ENCODE peak calls at places on chromosome 17, in five cellular contexts. X, J, Z, W and L are unnamed samples.
A peak's percentile ranks its signal among the peaks of the same experiment; 100 is the strongest.

GRCh38 chr17:38914741-38915638 is 10.4 kb upstream of the LASP1NB start:
- DNase-seq in X (peak; percentile 44), J (no peak), Z (no peak), W (no peak), L (no peak)

GRCh38 chr17:66406701-66407644 is 104.6 kb downstream of the PRKCA start:
- DNase-seq in X (no peak), J (no peak), Z (no peak), W (no peak), L (no peak)

GRCh38 chr17:67138392-67138791 is 94.0 kb downstream of the CACNG1 start:
- DNase-seq in X (no peak), J (no peak), Z (no peak), W (no peak), L (no peak)

GRCh38 chr17:75459590-75460267 is 3.3 kb downstream of the TMEM94 start:
- DNase-seq in X (peak; percentile 89), J (no peak), Z (peak; percentile 76), W (no peak), L (no peak)

GRCh38 chr17:83176272-83176955 is 97.0 kb downstream of the METRNL start:
- DNase-seq in X (no peak), J (no peak), Z (no peak), W (no peak), L (no peak)

GRCh38 chr17:21418446-21419298 is 42.5 kb downstream of the KCNJ12 start:
- DNase-seq in X (no peak), J (no peak), Z (no peak), W (no peak), L (no peak)

GRCh38 chr17:8976638-8977037 is 11.1 kb upstream of the PIK3R5 start:
- DNase-seq in X (no peak), J (no peak), Z (no peak), W (no peak), L (no peak)

GRCh38 chr17:68398731-68399637 is 58.3 kb downstream of the WIPI1 start:
- DNase-seq in X (peak; percentile 87), J (no peak), Z (peak; percentile 93), W (peak; percentile 46), L (peak; percentile 81)

GRCh38 chr17:17356149-17356930 is 53.2 kb downstream of the NT5M start:
- DNase-seq in X (peak; percentile 90), J (peak; percentile 68), Z (peak; percentile 82), W (peak; percentile 79), L (peak; percentile 85)

GRCh38 chr17:6712058-6712853 is 913 bp downstream of the SLC13A5 start:
- DNase-seq in X (peak; percentile 29), J (peak; percentile 44), Z (no peak), W (peak; percentile 36), L (no peak)

GRCh38 chr17:35713069-35713728 is 18.2 kb upstream of the RASL10B start:
- DNase-seq in X (peak; percentile 18), J (no peak), Z (peak; percentile 99), W (no peak), L (peak; percentile 94)

GRCh38 chr17:56153215-56153614 is at the start of gene ANKFN1:
- DNase-seq in X (no peak), J (no peak), Z (no peak), W (no peak), L (no peak)

GRCh38 chr17:61383689-61384201 is 15.9 kb upstream of the TBX2 start:
- DNase-seq in X (no peak), J (no peak), Z (no peak), W (no peak), L (no peak)

GRCh38 chr17:6075050-6075449 is 4.9 kb downstream of the WSCD1 start:
- DNase-seq in X (no peak), J (no peak), Z (no peak), W (no peak), L (no peak)

GRCh38 chr17:47995241-47995935 is 24.5 kb downstream of the CDK5RAP3 start:
- DNase-seq in X (no peak), J (no peak), Z (no peak), W (peak; percentile 86), L (no peak)

GRCh38 chr17:47996201-47996600 is 25.3 kb downstream of the CDK5RAP3 start:
- DNase-seq in X (no peak), J (no peak), Z (no peak), W (no peak), L (no peak)

GRCh38 chr17:47997595-47997994 is 26.7 kb downstream of the CDK5RAP3 start:
- DNase-seq in X (no peak), J (no peak), Z (no peak), W (no peak), L (no peak)

GRCh38 chr17:47999612-48000011 is 28.7 kb downstream of the CDK5RAP3 start:
- DNase-seq in X (peak; percentile 4), J (no peak), Z (peak; percentile 39), W (no peak), L (peak; percentile 72)

GRCh38 chr17:47998044-47998443 is 27.1 kb downstream of the CDK5RAP3 start:
- DNase-seq in X (no peak), J (no peak), Z (no peak), W (no peak), L (no peak)
- H3K14ac ChIP-seq in X (no peak overlapping the region), J (no peak overlapping the region), Z (no peak overlapping the region), W (no peak overlapping the region), L (no peak overlapping the region)

GRCh38 chr17:40343126-40344119 is 21.1 kb downstream of the GJD3 start:
- DNase-seq in X (peak; percentile 28), J (no peak), Z (no peak), W (no peak), L (no peak)
- H2BK5ac ChIP-seq in X (no peak overlapping the region), J (no peak overlapping the region), Z (no peak overlapping the region), W (no peak overlapping the region), L (peak overlapping the region; percentile 85)

GRCh38 chr17:42459256-42459982 is 741 bp downstream of the ATP6V0A1 start:
- DNase-seq in X (peak; percentile 66), J (no peak), Z (peak; percentile 77), W (no peak), L (peak; percentile 69)

GRCh38 chr17:42458497-42459255 is at the start of gene ATP6V0A1:
- DNase-seq in X (peak; percentile 89), J (peak; percentile 57), Z (peak; percentile 86), W (peak; percentile 76), L (peak; percentile 81)

GRCh38 chr17:42457107-42457787 is 1.4 kb upstream of the ATP6V0A1 start:
- DNase-seq in X (peak; percentile 96), J (no peak), Z (peak; percentile 33), W (no peak), L (no peak)

GRCh38 chr17:42453544-42453943 is 5.1 kb upstream of the ATP6V0A1 start:
- DNase-seq in X (no peak), J (no peak), Z (no peak), W (no peak), L (no peak)

DNA sequence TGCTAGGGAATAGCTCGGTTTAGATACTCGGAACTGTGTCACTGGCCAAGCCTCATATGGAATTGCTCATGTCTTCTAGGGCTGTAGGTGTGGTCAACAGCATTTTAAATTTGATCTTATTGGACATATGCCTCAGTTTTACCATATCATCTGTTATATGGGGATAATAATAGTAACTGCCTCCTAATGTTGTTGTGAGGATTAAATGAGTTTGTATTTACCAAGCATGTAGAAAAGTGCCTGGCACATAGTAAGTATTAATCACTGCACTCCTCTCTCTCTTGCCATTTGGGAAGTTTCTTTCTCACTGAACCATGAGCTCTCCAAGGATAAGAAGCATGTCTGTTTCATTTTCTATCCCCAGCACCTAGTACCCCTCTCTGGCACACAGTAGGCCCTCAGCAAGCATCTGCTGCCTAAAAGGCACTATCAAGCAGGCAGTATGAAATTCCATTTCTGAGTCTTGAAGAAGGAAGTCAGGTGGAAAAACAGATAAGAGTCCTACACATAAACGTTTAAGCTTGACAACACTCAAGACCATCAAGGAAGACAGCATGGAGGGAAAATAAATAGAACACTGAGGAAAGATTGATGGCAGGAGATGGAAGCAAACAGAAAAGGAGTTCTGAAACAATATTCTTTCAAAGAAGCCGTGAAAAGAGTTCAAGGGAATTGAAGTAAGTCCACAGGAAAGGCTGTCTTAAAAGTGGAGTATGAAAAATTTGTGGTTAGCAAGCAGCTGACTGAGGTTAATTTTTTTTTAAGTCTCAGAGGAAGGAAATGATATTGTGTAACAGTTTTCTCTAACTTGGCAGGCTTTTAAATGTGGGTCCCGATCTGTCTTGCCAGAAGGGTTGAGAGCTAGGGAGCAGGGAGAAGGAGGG is 2.2 kb upstream of the ATP6V0A1 start:
- DNase-seq in X (no peak), J (no peak), Z (peak; percentile 86), W (no peak), L (peak; percentile 83)
- H3K4me3 ChIP-seq in X (no peak overlapping the region), J (no peak overlapping the region), Z (no peak overlapping the region), W (no peak overlapping the region), L (no peak overlapping the region)

GRCh38 chr17:31390748-31391495 is 553 bp upstream of the RAB11FIP4 start:
- DNase-seq in X (peak; percentile 67), J (no peak), Z (peak; percentile 9), W (no peak), L (no peak)
- H3K14ac ChIP-seq in X (peak overlapping the region; percentile 32), J (no peak overlapping the region), Z (no peak overlapping the region), W (peak overlapping the region; percentile 21), L (no peak overlapping the region)

DNA sequence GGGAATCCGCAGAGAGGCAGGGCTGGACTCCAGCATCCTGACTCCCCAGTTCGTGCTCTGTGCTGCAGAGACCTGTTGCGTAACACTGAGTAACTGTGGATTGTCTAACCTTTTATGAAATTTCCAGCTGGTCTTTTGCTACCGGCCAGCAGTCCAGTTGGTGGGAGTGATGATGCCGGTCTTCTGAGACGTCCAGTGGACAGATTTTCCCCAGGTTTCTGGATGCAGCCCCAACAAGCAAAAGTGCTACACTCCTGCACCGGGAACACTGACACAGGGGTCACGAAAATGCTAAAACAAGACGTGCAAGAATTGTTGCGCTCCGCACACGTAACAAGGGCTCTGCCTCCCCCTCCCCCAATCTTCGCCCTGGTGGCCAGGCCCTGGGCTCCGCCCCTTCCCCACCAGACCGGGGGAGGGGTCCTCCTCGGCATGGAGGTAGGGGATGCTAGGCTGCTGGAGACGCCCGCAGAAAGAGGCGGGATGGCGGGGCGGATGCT is 701 bp upstream of the MRC2 start:
- DNase-seq in X (peak; percentile 73), J (no peak), Z (peak; percentile 93), W (peak; percentile 70), L (peak; percentile 90)
- H2BK5ac ChIP-seq in X (peak overlapping the region; percentile 54), J (peak overlapping the region; percentile 69), Z (peak overlapping the region; percentile 87), W (peak overlapping the region; percentile 97), L (peak overlapping the region; percentile 88)

GRCh38 chr17:81150379-81151038 is 14.8 kb upstream of the PVALEF start:
- DNase-seq in X (no peak), J (no peak), Z (no peak), W (no peak), L (no peak)
- H3K4me3 ChIP-seq in X (peak overlapping the region; percentile 28), J (no peak overlapping the region), Z (no peak overlapping the region), W (no peak overlapping the region), L (no peak overlapping the region)